ENCODE peak calls at places on chromosomes 6 and 20, in eight cellular contexts. E, M, D, F, A, J, B and Z are unnamed samples.

GRCh38 chr20:41047975-41048305 is 19.3 kb downstream of the TOP1 start:
- DNase-seq in B (peak), E (no peak), D (no peak), J (no peak), M (no peak), A (no peak), F (no peak), Z (no peak)

GRCh38 chr6:167450631-167451030 is 125.7 kb downstream of the TTLL2 start:
- DNase-seq in J (no peak), A (no peak), B (no peak), M (no peak), F (no peak), E (no peak), D (no peak), Z (no peak)

GRCh38 chr20:62595491-62595890 is 46.8 kb upstream of the SLCO4A1 start:
- DNase-seq in J (no peak), D (no peak), A (no peak), B (peak), E (peak), M (peak), F (peak), Z (peak)

GRCh38 chr6:130908188-130908587 is 81.0 kb downstream of the SMLR1 start:
- DNase-seq in M (no peak), F (no peak), A (no peak), B (no peak), E (no peak), J (no peak), D (no peak), Z (no peak)

GRCh38 chr6:43077981-43078411 is 1.9 kb downstream of the PTK7 start:
- DNase-seq in F (no peak), J (no peak), E (peak), D (no peak), B (peak), A (no peak), M (no peak), Z (no peak)

GRCh38 chr20:49956689-49957443 is 20.7 kb downstream of the RNF114 start:
- DNase-seq in A (no peak), J (no peak), B (no peak), F (no peak), D (no peak), E (no peak), M (peak), Z (no peak)

GRCh38 chr20:64222273-64222672 is 33.3 kb upstream of the PCMTD2 start:
- DNase-seq in A (no peak), D (no peak), E (peak), J (no peak), F (no peak), M (peak), B (peak), Z (no peak)

GRCh38 chr6:35080016-35080680 is 61.0 kb downstream of the TCP11 start:
- DNase-seq in B (no peak), D (no peak), F (no peak), J (no peak), E (no peak), A (no peak), M (no peak), Z (no peak)

GRCh38 chr6:393391-394221 is 2.1 kb downstream of the IRF4 start:
- DNase-seq in E (no peak), F (no peak), M (no peak), J (no peak), A (no peak), B (no peak), D (no peak), Z (no peak)

GRCh38 chr20:32487381-32487780 is 97.8 kb downstream of the NOL4L start:
- DNase-seq in A (no peak), M (no peak), J (no peak), F (no peak), B (no peak), D (no peak), E (no peak), Z (no peak)
- TF ChIP-seq CTCF in A (no peak), M (no peak), J (no peak), F (no peak), B (no peak), D (no peak), E (no peak), Z (no peak)

DNA sequence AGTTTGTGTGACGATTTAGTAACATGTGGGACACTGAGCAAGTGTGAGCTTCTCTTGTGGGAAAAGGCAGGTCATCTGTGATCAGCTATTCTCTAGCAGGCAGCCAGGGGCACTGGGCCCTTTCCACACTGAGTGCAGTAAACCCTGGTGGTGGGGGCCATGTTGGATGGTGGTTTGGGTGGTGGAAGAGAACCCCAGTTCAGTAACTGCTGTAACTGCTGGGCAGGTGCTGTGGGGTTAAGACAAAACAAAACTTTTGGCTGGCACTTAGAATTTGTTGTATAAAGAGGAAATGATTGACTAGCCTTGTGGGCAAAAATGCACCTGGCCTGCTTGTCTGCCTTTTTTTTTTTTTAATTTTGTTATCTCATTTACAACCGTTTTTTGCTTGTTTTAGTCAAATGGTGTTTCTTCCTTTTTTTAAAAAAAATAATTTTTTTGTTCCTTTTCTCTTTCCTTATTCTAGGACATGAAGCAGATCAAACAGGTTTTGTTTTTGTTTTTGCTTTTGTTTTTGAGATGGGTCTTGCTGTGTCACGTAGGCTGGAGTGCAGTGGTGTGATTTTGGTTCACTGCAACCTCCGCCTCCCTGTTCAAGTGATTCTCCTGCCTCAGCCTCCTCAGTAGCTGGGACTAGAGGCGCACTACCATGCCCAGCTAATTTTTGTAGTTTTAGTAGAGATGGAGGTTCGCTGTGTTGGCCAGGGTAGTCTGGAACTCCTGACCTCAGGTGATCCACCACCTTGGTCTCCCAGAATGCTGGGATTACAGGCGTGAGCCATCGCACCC is 59.8 kb downstream of the IGF2R start:
- DNase-seq in M (no peak), A (no peak), D (no peak), E (no peak), F (no peak), J (no peak), B (no peak), Z (no peak)
- TF ChIP-seq CTCF in M (no peak), A (no peak), D (no peak), E (no peak), F (no peak), J (no peak), B (no peak), Z (no peak)

GRCh38 chr20:23425129-23425528 is 3.8 kb upstream of the NAPB start:
- DNase-seq in A (no peak), D (no peak), F (no peak), E (no peak), B (no peak), M (no peak), J (no peak), Z (no peak)

GRCh38 chr20:23417861-23418260 is 3.4 kb downstream of the NAPB start:
- DNase-seq in F (no peak), D (no peak), B (no peak), A (no peak), M (no peak), E (no peak), J (no peak), Z (no peak)

GRCh38 chr20:23419995-23420901 is 1.0 kb downstream of the NAPB start:
- DNase-seq in A (peak), J (no peak), D (peak), F (peak), B (peak), E (peak), M (peak), Z (no peak)

GRCh38 chr20:23419657-23419994 is 1.7 kb downstream of the NAPB start:
- DNase-seq in J (no peak), F (no peak), M (no peak), D (no peak), B (no peak), E (no peak), A (no peak), Z (no peak)

DNA sequence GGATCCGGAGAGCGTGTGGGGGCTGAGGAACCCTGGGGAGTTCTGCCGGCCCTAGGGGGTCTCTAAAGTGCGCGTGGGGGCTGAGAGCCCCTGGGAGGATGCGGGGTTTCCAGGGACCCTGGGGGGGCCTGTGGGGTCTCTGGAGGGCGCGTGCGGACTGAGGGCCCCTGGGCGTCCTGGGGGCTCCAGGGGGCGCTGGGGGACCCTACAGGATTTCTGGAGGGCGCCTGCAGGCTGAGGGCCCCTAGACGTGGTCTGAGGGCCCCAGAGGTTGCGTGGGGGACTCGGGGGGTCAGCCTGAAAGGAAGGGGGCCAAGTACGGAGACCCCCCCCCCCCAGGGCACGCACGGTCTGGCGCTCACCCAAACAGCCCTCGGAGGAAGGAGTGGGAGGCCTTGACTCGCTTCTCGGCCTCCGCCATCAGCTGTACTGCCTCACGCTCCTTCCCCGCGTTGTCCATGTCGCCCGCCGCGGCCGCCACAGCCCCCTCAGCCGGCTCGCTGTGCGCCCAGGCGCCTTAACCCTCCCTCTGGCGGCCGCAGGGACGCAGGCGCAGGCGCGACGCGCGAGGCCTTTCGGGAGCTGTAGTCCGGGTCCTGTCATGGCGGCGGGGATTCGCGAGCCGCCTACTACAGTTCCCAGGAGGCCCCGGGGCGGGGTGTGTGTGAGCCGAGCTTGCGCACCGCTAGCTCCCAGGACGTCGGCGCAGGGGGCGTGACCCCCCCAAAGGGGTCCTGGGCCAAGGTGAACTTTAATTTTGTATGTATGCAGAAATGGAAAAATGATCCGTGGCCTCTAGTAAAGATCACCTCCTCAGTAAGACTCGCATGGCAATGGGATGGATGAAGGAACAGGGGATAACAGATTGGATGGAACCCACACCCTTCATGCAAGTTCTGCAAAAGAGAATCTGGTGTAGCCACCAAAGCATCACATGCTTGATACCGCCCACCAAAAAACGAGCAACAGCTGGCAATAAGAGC is at the start of gene NAPB:
- DNase-seq in D (peak), A (peak), E (peak), J (peak), M (peak), B (peak), F (peak), Z (peak)
- TF ChIP-seq CTCF in D (peak), A (peak), E (peak), J (peak), M (peak), B (no peak), F (peak), Z (peak)

DNA sequence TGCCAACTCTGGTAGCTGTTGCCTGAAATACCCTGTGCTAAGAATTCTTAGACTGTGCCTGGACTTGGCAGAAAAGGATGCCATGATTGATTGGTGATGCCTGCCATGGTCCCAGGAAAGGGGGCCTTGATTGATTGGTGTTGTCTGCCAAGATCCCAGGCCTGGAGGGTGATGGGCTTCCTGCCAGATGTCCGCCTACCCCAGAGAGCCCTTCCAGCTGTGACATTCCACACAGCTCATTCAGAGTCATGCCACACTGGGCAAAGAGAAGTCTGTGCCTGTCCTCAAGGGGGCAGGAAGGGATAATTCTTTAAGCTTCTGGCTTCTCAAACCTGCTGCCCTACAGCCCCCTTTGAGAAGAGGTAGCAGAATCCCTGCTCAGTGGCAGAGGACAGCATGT is 24.6 kb downstream of the RIMS4 start:
- DNase-seq in F (peak), M (no peak), J (no peak), E (no peak), B (no peak), A (no peak), D (peak), Z (no peak)
- TF ChIP-seq CTCF in F (peak), M (no peak), J (no peak), E (no peak), B (no peak), A (peak), D (peak), Z (no peak)

GRCh38 chr20:25285091-25285647 is 37.3 kb downstream of the PYGB start:
- DNase-seq in M (peak), B (no peak), D (peak), F (no peak), E (no peak), J (peak), A (peak), Z (peak)
- TF ChIP-seq CTCF in M (no peak), B (peak), D (peak), F (no peak), E (peak), J (no peak), A (no peak), Z (no peak)

GRCh38 chr6:70375882-70376281 is 37.4 kb upstream of the FAM135A start:
- DNase-seq in J (no peak), E (no peak), B (no peak), M (no peak), D (no peak), F (no peak), A (no peak), Z (no peak)
- TF ChIP-seq CTCF in J (no peak), E (peak), B (peak), M (peak), D (peak), F (no peak), A (no peak), Z (no peak)

GRCh38 chr20:36548006-36548315 is 6.6 kb downstream of the MYL9 start:
- DNase-seq in A (peak), J (no peak), D (peak), M (no peak), F (no peak), B (no peak), E (no peak), Z (no peak)
- TF ChIP-seq CTCF in A (peak), J (no peak), D (peak), M (peak), F (no peak), B (no peak), E (no peak), Z (no peak)

DNA sequence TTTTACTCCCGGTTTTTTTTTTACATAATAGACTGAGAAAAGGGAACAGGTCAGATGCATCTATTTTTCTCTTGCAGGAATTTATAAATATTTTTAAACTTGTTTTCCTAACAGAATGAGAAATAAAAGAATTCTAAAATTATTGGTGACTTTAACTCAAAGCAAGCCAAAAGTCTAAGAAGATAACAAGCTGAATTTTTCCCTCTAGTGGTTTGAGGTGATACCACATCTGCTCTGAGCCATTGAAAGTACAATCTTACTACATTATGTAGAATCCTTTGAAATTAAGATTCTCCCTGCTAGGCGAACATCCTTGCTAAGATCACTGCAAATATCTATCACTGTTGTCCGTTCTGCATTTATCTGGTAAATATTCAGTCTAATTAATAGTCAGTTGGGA is 10.7 kb upstream of the STMND1 start:
- DNase-seq in E (peak), B (peak), M (no peak), J (no peak), D (no peak), F (no peak), A (no peak), Z (no peak)
- TF ChIP-seq CTCF in E (peak), B (peak), M (no peak), J (no peak), D (peak), F (no peak), A (no peak), Z (no peak)

GRCh38 chr20:22974354-22974753 is 60.8 kb upstream of the SSTR4 start:
- DNase-seq in M (no peak), B (peak), E (no peak), D (no peak), J (no peak), A (no peak), F (no peak), Z (no peak)
- TF ChIP-seq CTCF in M (peak), B (no peak), E (peak), D (peak), J (no peak), A (no peak), F (peak), Z (no peak)

GRCh38 chr6:41896280-41896679 is 1.1 kb upstream of the USP49 start:
- DNase-seq in F (no peak), A (no peak), M (no peak), J (no peak), D (no peak), B (no peak), E (no peak), Z (no peak)

DNA sequence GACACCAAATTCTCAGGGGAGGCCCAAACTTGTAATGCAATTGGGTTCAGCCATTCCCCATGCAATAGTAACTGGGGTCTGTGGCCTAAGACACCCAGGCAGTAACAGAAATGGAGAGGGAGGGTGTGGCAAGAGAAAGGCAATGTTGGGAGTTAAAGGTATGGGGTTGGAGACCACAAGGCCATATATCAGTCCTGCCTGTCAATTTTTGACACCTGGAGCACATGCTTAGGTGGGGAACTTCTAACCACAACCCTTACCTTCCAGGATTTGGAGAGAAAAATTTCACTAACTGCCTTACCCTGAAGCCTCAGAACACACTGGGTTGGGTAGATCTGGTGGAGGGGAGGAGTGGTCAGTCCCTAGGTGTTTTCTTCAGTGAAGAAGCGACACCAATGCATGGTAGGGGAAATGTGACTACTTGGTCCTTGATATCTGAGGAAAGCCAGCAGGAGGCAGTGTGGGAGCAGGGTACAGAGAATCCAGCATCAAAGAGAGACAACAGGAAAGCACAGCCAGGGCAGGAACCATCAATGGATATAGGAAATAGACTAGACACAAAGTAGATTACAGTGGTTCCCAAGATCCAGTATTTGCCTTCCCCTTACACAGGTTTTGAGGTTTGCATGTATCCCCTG is 6.8 kb upstream of the USP49 start:
- DNase-seq in F (no peak), D (peak), J (no peak), B (peak), A (no peak), E (peak), M (peak), Z (no peak)
- TF ChIP-seq CTCF in F (peak), D (peak), J (no peak), B (peak), A (no peak), E (peak), M (peak), Z (no peak)